ENCODE peak calls at places on chromosomes 4 and X, in eight cellular contexts. One of them, this sample, is unnamed.

GRCh38 chrX:137195991-137196390 is 162.2 kb upstream of the GPR101 start:
- DNase-seq in retina: no peak
- DNase-seq in Calu3: no peak
- DNase-seq in tibial nerve: no peak
- DNase-seq in activated T-cell treated with anti-CD3 and anti-CD28 coated beads for 24 hours: no peak
- DNase-seq in neural crest cell: no peak
- DNase-seq in GM12864: no peak
- DNase-seq in M059J: peak; percentile 57
- DNase-seq in this sample: no peak

GRCh38 chr4:139912423-139912822 is 241.6 kb downstream of the MAML3 start:
- DNase-seq in retina: no peak
- DNase-seq in Calu3: no peak
- DNase-seq in tibial nerve: no peak
- DNase-seq in activated T-cell treated with anti-CD3 and anti-CD28 coated beads for 24 hours: no peak
- DNase-seq in neural crest cell: no peak
- DNase-seq in GM12864: no peak
- DNase-seq in M059J: no peak
- DNase-seq in this sample: no peak

GRCh38 chr4:113683143-113683542 is 78.4 kb downstream of the CAMK2D start:
- DNase-seq in retina: no peak
- DNase-seq in Calu3: no peak
- DNase-seq in tibial nerve: no peak
- DNase-seq in activated T-cell treated with anti-CD3 and anti-CD28 coated beads for 24 hours: peak; percentile 73
- DNase-seq in neural crest cell: no peak
- DNase-seq in GM12864: peak; percentile 86
- DNase-seq in M059J: no peak
- DNase-seq in this sample: no peak

GRCh38 chr4:88965053-88965452 is 91.9 kb downstream of the FAM13A start:
- DNase-seq in retina: no peak
- DNase-seq in Calu3: no peak
- DNase-seq in tibial nerve: no peak
- DNase-seq in activated T-cell treated with anti-CD3 and anti-CD28 coated beads for 24 hours: no peak
- DNase-seq in neural crest cell: no peak
- DNase-seq in GM12864: no peak
- DNase-seq in M059J: no peak
- DNase-seq in this sample: no peak

GRCh38 chr4:8396762-8397406 is 43.6 kb downstream of the ACOX3 start:
- DNase-seq in retina: no peak
- DNase-seq in Calu3: no peak
- DNase-seq in tibial nerve: no peak
- DNase-seq in activated T-cell treated with anti-CD3 and anti-CD28 coated beads for 24 hours: no peak
- DNase-seq in neural crest cell: no peak
- DNase-seq in GM12864: no peak
- DNase-seq in M059J: no peak
- DNase-seq in this sample: no peak

GRCh38 chr4:83208371-83208770 is 76.2 kb downstream of the COQ2 start:
- DNase-seq in retina: no peak
- DNase-seq in Calu3: no peak
- DNase-seq in tibial nerve: no peak
- DNase-seq in activated T-cell treated with anti-CD3 and anti-CD28 coated beads for 24 hours: no peak
- DNase-seq in neural crest cell: no peak
- DNase-seq in GM12864: no peak
- DNase-seq in M059J: no peak
- DNase-seq in this sample: no peak

GRCh38 chr4:152996101-152996500 is 60.0 kb downstream of the FHDC1 start:
- DNase-seq in retina: no peak
- DNase-seq in Calu3: peak; percentile 17
- DNase-seq in tibial nerve: no peak
- DNase-seq in activated T-cell treated with anti-CD3 and anti-CD28 coated beads for 24 hours: no peak
- DNase-seq in neural crest cell: no peak
- DNase-seq in GM12864: no peak
- DNase-seq in M059J: no peak
- DNase-seq in this sample: no peak

GRCh38 chr4:138644322-138644721 is 371.3 kb upstream of the NOCT start:
- DNase-seq in retina: no peak
- DNase-seq in Calu3: no peak
- DNase-seq in tibial nerve: no peak
- DNase-seq in activated T-cell treated with anti-CD3 and anti-CD28 coated beads for 24 hours: no peak
- DNase-seq in neural crest cell: no peak
- DNase-seq in GM12864: no peak
- DNase-seq in M059J: no peak
- DNase-seq in this sample: no peak

GRCh38 chr4:10196191-10196590 is 79.6 kb upstream of the WDR1 start:
- DNase-seq in retina: no peak
- DNase-seq in Calu3: no peak
- DNase-seq in tibial nerve: no peak
- DNase-seq in activated T-cell treated with anti-CD3 and anti-CD28 coated beads for 24 hours: no peak
- DNase-seq in neural crest cell: no peak
- DNase-seq in GM12864: no peak
- DNase-seq in M059J: peak; percentile 0
- DNase-seq in this sample: no peak

GRCh38 chrX:104343408-104344129 is 88.8 kb upstream of the ESX1 start:
- DNase-seq in retina: peak; percentile 22
- DNase-seq in Calu3: peak; percentile 84
- DNase-seq in tibial nerve: peak; percentile 31
- DNase-seq in activated T-cell treated with anti-CD3 and anti-CD28 coated beads for 24 hours: peak; percentile 7
- DNase-seq in neural crest cell: peak; percentile 66
- DNase-seq in GM12864: no peak
- DNase-seq in M059J: peak; percentile 90
- DNase-seq in this sample: no peak

GRCh38 chr4:189124149-189124758 is 816.4 kb upstream of the FRG1 start:
- DNase-seq in retina: peak; percentile 52
- DNase-seq in Calu3: peak; percentile 34
- DNase-seq in tibial nerve: peak; percentile 15
- DNase-seq in activated T-cell treated with anti-CD3 and anti-CD28 coated beads for 24 hours: no peak
- DNase-seq in neural crest cell: peak; percentile 40
- DNase-seq in GM12864: no peak
- DNase-seq in M059J: peak; percentile 19
- DNase-seq in this sample: no peak

GRCh38 chr4:186074189-186074588 is 5.2 kb downstream of the TLR3 start:
- DNase-seq in retina: no peak
- DNase-seq in Calu3: no peak
- DNase-seq in tibial nerve: no peak
- DNase-seq in activated T-cell treated with anti-CD3 and anti-CD28 coated beads for 24 hours: no peak
- DNase-seq in neural crest cell: no peak
- DNase-seq in GM12864: no peak
- DNase-seq in M059J: no peak
- DNase-seq in this sample: no peak

GRCh38 chr4:26873391-26874026 is 12.9 kb downstream of the STIM2 start:
- DNase-seq in retina: no peak
- DNase-seq in Calu3: no peak
- DNase-seq in tibial nerve: no peak
- DNase-seq in activated T-cell treated with anti-CD3 and anti-CD28 coated beads for 24 hours: peak; percentile 44
- DNase-seq in neural crest cell: no peak
- DNase-seq in GM12864: no peak
- DNase-seq in M059J: no peak
- DNase-seq in this sample: no peak

GRCh38 chr4:140252144-140252741 is 98.3 kb upstream of the MAML3 start:
- DNase-seq in retina: no peak
- DNase-seq in Calu3: no peak
- DNase-seq in tibial nerve: no peak
- DNase-seq in activated T-cell treated with anti-CD3 and anti-CD28 coated beads for 24 hours: no peak
- DNase-seq in neural crest cell: peak; percentile 17
- DNase-seq in GM12864: no peak
- DNase-seq in M059J: peak; percentile 26
- DNase-seq in this sample: no peak

GRCh38 chrX:41481264-41482109 is 34.3 kb downstream of the NYX start:
- DNase-seq in retina: no peak
- DNase-seq in Calu3: no peak
- DNase-seq in tibial nerve: no peak
- DNase-seq in activated T-cell treated with anti-CD3 and anti-CD28 coated beads for 24 hours: no peak
- DNase-seq in neural crest cell: no peak
- DNase-seq in GM12864: no peak
- DNase-seq in M059J: no peak
- DNase-seq in this sample: no peak

GRCh38 chrX:12469296-12469695 is 321.9 kb upstream of the PRPS2 start:
- DNase-seq in retina: no peak
- DNase-seq in Calu3: peak; percentile 1
- DNase-seq in tibial nerve: no peak
- DNase-seq in activated T-cell treated with anti-CD3 and anti-CD28 coated beads for 24 hours: no peak
- DNase-seq in neural crest cell: no peak
- DNase-seq in GM12864: no peak
- DNase-seq in M059J: peak; percentile 78
- DNase-seq in this sample: no peak

GRCh38 chrX:153423652-153424051 is 12.4 kb downstream of the ZFP92 start:
- DNase-seq in retina: no peak
- DNase-seq in Calu3: no peak
- DNase-seq in tibial nerve: no peak
- DNase-seq in activated T-cell treated with anti-CD3 and anti-CD28 coated beads for 24 hours: no peak
- DNase-seq in neural crest cell: no peak
- DNase-seq in GM12864: no peak
- DNase-seq in M059J: no peak
- DNase-seq in this sample: no peak

GRCh38 chrX:141176586-141177451 is at the start of gene LDOC1:
- DNase-seq in retina: peak; percentile 74
- DNase-seq in Calu3: no peak
- DNase-seq in tibial nerve: peak; percentile 56
- DNase-seq in activated T-cell treated with anti-CD3 and anti-CD28 coated beads for 24 hours: peak; percentile 65
- DNase-seq in neural crest cell: peak; percentile 72
- DNase-seq in GM12864: no peak
- DNase-seq in M059J: peak; percentile 84
- DNase-seq in this sample: peak; percentile 92

GRCh38 chr4:160745126-160745525 is 1418.7 kb downstream of the FSTL5 start:
- DNase-seq in retina: no peak
- DNase-seq in Calu3: no peak
- DNase-seq in tibial nerve: no peak
- DNase-seq in activated T-cell treated with anti-CD3 and anti-CD28 coated beads for 24 hours: no peak
- DNase-seq in neural crest cell: no peak
- DNase-seq in GM12864: no peak
- DNase-seq in M059J: no peak
- DNase-seq in this sample: no peak

GRCh38 chrX:7083468-7084396 is 63.8 kb upstream of the STS start:
- DNase-seq in retina: no peak
- DNase-seq in Calu3: peak; percentile 41
- DNase-seq in tibial nerve: no peak
- DNase-seq in activated T-cell treated with anti-CD3 and anti-CD28 coated beads for 24 hours: peak; percentile 38
- DNase-seq in neural crest cell: no peak
- DNase-seq in GM12864: peak; percentile 88
- DNase-seq in M059J: peak; percentile 96
- DNase-seq in this sample: no peak

GRCh38 chr4:87005690-87006461 is 71.1 kb downstream of the AFF1 start:
- DNase-seq in retina: no peak
- DNase-seq in Calu3: no peak
- DNase-seq in tibial nerve: no peak
- DNase-seq in activated T-cell treated with anti-CD3 and anti-CD28 coated beads for 24 hours: peak; percentile 29
- DNase-seq in neural crest cell: peak; percentile 6
- DNase-seq in GM12864: no peak
- DNase-seq in M059J: no peak
- DNase-seq in this sample: no peak

GRCh38 chr4:16833722-16834121 is 64.7 kb downstream of the LDB2 start:
- DNase-seq in retina: no peak
- DNase-seq in Calu3: no peak
- DNase-seq in tibial nerve: no peak
- DNase-seq in activated T-cell treated with anti-CD3 and anti-CD28 coated beads for 24 hours: no peak
- DNase-seq in neural crest cell: no peak
- DNase-seq in GM12864: no peak
- DNase-seq in M059J: no peak
- DNase-seq in this sample: no peak

GRCh38 chrX:1685460-1685859 is 70.6 kb downstream of the ASMT start:
- DNase-seq in retina: no peak
- DNase-seq in Calu3: no peak
- DNase-seq in tibial nerve: no peak
- DNase-seq in activated T-cell treated with anti-CD3 and anti-CD28 coated beads for 24 hours: no peak
- DNase-seq in neural crest cell: no peak
- DNase-seq in GM12864: no peak
- DNase-seq in M059J: peak; percentile 57
- DNase-seq in this sample: peak; percentile 24

GRCh38 chr4:126794363-126794762 is 838.4 kb upstream of the INTU start:
- DNase-seq in retina: no peak
- DNase-seq in Calu3: no peak
- DNase-seq in tibial nerve: no peak
- DNase-seq in activated T-cell treated with anti-CD3 and anti-CD28 coated beads for 24 hours: no peak
- DNase-seq in neural crest cell: no peak
- DNase-seq in GM12864: no peak
- DNase-seq in M059J: no peak
- DNase-seq in this sample: no peak

GRCh38 chr4:147096667-147097604 is 151.3 kb upstream of the TTC29 start:
- DNase-seq in retina: peak; percentile 50
- DNase-seq in Calu3: no peak
- DNase-seq in tibial nerve: peak; percentile 36
- DNase-seq in activated T-cell treated with anti-CD3 and anti-CD28 coated beads for 24 hours: no peak
- DNase-seq in neural crest cell: no peak
- DNase-seq in GM12864: no peak
- DNase-seq in M059J: peak; percentile 51
- DNase-seq in this sample: no peak

GRCh38 chrX:52608961-52609360 is 45.7 kb downstream of the SSX7 start:
- DNase-seq in retina: no peak
- DNase-seq in Calu3: no peak
- DNase-seq in tibial nerve: no peak
- DNase-seq in activated T-cell treated with anti-CD3 and anti-CD28 coated beads for 24 hours: no peak
- DNase-seq in neural crest cell: no peak
- DNase-seq in GM12864: no peak
- DNase-seq in M059J: no peak
- DNase-seq in this sample: no peak

GRCh38 chr4:130563185-130563890 is 1467.4 kb downstream of the C4orf33 start:
- DNase-seq in retina: peak; percentile 58
- DNase-seq in Calu3: peak; percentile 70
- DNase-seq in tibial nerve: peak; percentile 41
- DNase-seq in activated T-cell treated with anti-CD3 and anti-CD28 coated beads for 24 hours: no peak
- DNase-seq in neural crest cell: peak; percentile 30
- DNase-seq in GM12864: no peak
- DNase-seq in M059J: peak; percentile 35
- DNase-seq in this sample: no peak

GRCh38 chrX:51568586-51568985 is 50.1 kb downstream of the CENPVL3 start:
- DNase-seq in retina: no peak
- DNase-seq in Calu3: no peak
- DNase-seq in tibial nerve: no peak
- DNase-seq in activated T-cell treated with anti-CD3 and anti-CD28 coated beads for 24 hours: no peak
- DNase-seq in neural crest cell: no peak
- DNase-seq in GM12864: no peak
- DNase-seq in M059J: peak; percentile 39
- DNase-seq in this sample: no peak

GRCh38 chr4:177862541-177863176 is 420.4 kb upstream of the AGA start:
- DNase-seq in retina: no peak
- DNase-seq in Calu3: no peak
- DNase-seq in tibial nerve: no peak
- DNase-seq in activated T-cell treated with anti-CD3 and anti-CD28 coated beads for 24 hours: no peak
- DNase-seq in neural crest cell: no peak
- DNase-seq in GM12864: no peak
- DNase-seq in M059J: no peak
- DNase-seq in this sample: no peak

GRCh38 chr4:184196730-184197355 is 20.8 kb downstream of the ENPP6 start:
- DNase-seq in retina: no peak
- DNase-seq in Calu3: no peak
- DNase-seq in tibial nerve: peak; percentile 11
- DNase-seq in activated T-cell treated with anti-CD3 and anti-CD28 coated beads for 24 hours: no peak
- DNase-seq in neural crest cell: no peak
- DNase-seq in GM12864: no peak
- DNase-seq in M059J: no peak
- DNase-seq in this sample: no peak

GRCh38 chr4:24578364-24578763 is 6.0 kb downstream of the DHX15 start:
- DNase-seq in retina: no peak
- DNase-seq in Calu3: no peak
- DNase-seq in tibial nerve: no peak
- DNase-seq in activated T-cell treated with anti-CD3 and anti-CD28 coated beads for 24 hours: no peak
- DNase-seq in neural crest cell: no peak
- DNase-seq in GM12864: no peak
- DNase-seq in M059J: no peak
- DNase-seq in this sample: no peak

GRCh38 chr4:2101346-2102044 is 42.4 kb downstream of the NAT8L start:
- DNase-seq in retina: no peak
- DNase-seq in Calu3: no peak
- DNase-seq in tibial nerve: no peak
- DNase-seq in activated T-cell treated with anti-CD3 and anti-CD28 coated beads for 24 hours: no peak
- DNase-seq in neural crest cell: no peak
- DNase-seq in GM12864: no peak
- DNase-seq in M059J: peak; percentile 94
- DNase-seq in this sample: no peak

GRCh38 chr4:74181225-74181624 is 23.3 kb downstream of the MTHFD2L start:
- DNase-seq in retina: no peak
- DNase-seq in Calu3: no peak
- DNase-seq in tibial nerve: no peak
- DNase-seq in activated T-cell treated with anti-CD3 and anti-CD28 coated beads for 24 hours: no peak
- DNase-seq in neural crest cell: no peak
- DNase-seq in GM12864: no peak
- DNase-seq in M059J: peak; percentile 40
- DNase-seq in this sample: no peak

GRCh38 chrX:16612257-16612987 is 37.5 kb upstream of the S100G start:
- DNase-seq in retina: no peak
- DNase-seq in Calu3: no peak
- DNase-seq in tibial nerve: no peak
- DNase-seq in activated T-cell treated with anti-CD3 and anti-CD28 coated beads for 24 hours: no peak
- DNase-seq in neural crest cell: no peak
- DNase-seq in GM12864: no peak
- DNase-seq in M059J: no peak
- DNase-seq in this sample: no peak

This sample was measured in esophagus muscularis mucosa.